ENCODE peak calls at places on chromosomes 6 and 20, in six cellular contexts. R is ACHN, G is AG08395, C is cardiac muscle cell, H is fibroblast of pulmonary artery, S is activated B cell treated with CpG ODN at 0.5 μM for 24 hours. M is an unnamed sample.

GRCh38 chr6:5671604-5672559 is 334.8 kb downstream of the NRN1 start:
- DNase-seq in R (no peak), G (peak; percentile 56), C (no peak), H (no peak), S (no peak), M (no peak)

GRCh38 chr6:2817778-2818443 is 23.8 kb downstream of the SERPINB1 start:
- DNase-seq in R (peak; percentile 15), G (peak; percentile 27), C (peak; percentile 54), H (peak; percentile 69), S (no peak), M (no peak)

GRCh38 chr6:36064770-36065396 is 37.3 kb downstream of the MAPK14 start:
- DNase-seq in R (no peak), G (no peak), C (no peak), H (no peak), S (no peak), M (no peak)

GRCh38 chr20:47667531-47668312 is 117.6 kb downstream of the SULF2 start:
- DNase-seq in R (no peak), G (no peak), C (no peak), H (no peak), S (no peak), M (no peak)

GRCh38 chr6:149233056-149233715 is 84.3 kb upstream of the TAB2 start:
- DNase-seq in R (peak; percentile 89), G (peak; percentile 78), C (peak; percentile 76), H (peak; percentile 86), S (no peak), M (peak; percentile 65)

GRCh38 chr6:135686784-135687301 is 164.7 kb upstream of the PDE7B start:
- DNase-seq in R (no peak), G (no peak), C (peak; percentile 59), H (peak; percentile 69), S (no peak), M (peak; percentile 12)

GRCh38 chr20:25178563-25179438 is 16.7 kb upstream of the ENTPD6 start:
- DNase-seq in R (peak; percentile 61), G (peak; percentile 70), C (peak; percentile 85), H (peak; percentile 90), S (no peak), M (peak; percentile 57)

GRCh38 chr6:112337209-112337638 is 9.9 kb upstream of the RFPL4B start:
- DNase-seq in R (peak; percentile 67), G (peak; percentile 83), C (peak; percentile 89), H (peak; percentile 89), S (no peak), M (peak; percentile 54)

GRCh38 chr6:70112686-70113570 is 190.0 kb downstream of the COL9A1 start:
- DNase-seq in R (no peak), G (no peak), C (peak; percentile 5), H (no peak), S (no peak), M (no peak)

GRCh38 chr6:167345960-167346359 is 21.1 kb downstream of the TTLL2 start:
- DNase-seq in R (no peak), G (no peak), C (no peak), H (no peak), S (no peak), M (no peak)

GRCh38 chr6:139531148-139531547 is 156.7 kb upstream of the CITED2 start:
- DNase-seq in R (no peak), G (no peak), C (no peak), H (no peak), S (no peak), M (no peak)

GRCh38 chr6:45970326-45970725 is 45.3 kb downstream of the CLIC5 start:
- DNase-seq in R (no peak), G (no peak), C (no peak), H (no peak), S (no peak), M (no peak)

GRCh38 chr6:25418463-25419052 is 139.4 kb downstream of the CARMIL1 start:
- DNase-seq in R (no peak), G (no peak), C (peak; percentile 15), H (no peak), S (no peak), M (no peak)

GRCh38 chr6:26401389-26401986 is 587 bp upstream of the BTN3A1 start:
- DNase-seq in R (no peak), G (no peak), C (no peak), H (no peak), S (no peak), M (no peak)

GRCh38 chr6:157145656-157146285 is 177.5 kb downstream of the TMEM242 start:
- DNase-seq in R (no peak), G (no peak), C (no peak), H (no peak), S (no peak), M (no peak)

GRCh38 chr20:21046413-21047070 is 59.6 kb downstream of the LINC00237 start:
- DNase-seq in R (no peak), G (no peak), C (no peak), H (no peak), S (no peak), M (no peak)

GRCh38 chr6:84150680-84151079 is 76.8 kb downstream of the CEP162 start:
- DNase-seq in R (no peak), G (peak; percentile 64), C (peak; percentile 42), H (peak; percentile 70), S (no peak), M (peak; percentile 73)

GRCh38 chr20:32028647-32029372 is 18.6 kb downstream of the CCM2L start:
- DNase-seq in R (no peak), G (no peak), C (peak; percentile 20), H (no peak), S (no peak), M (no peak)

GRCh38 chr6:81834141-81834621 is 81.7 kb upstream of the TENT5A start:
- DNase-seq in R (no peak), G (peak; percentile 81), C (peak; percentile 85), H (peak; percentile 86), S (no peak), M (peak; percentile 92)

GRCh38 chr6:160015778-160016684 is 47.1 kb downstream of the IGF2R start:
- DNase-seq in R (no peak), G (no peak), C (no peak), H (no peak), S (no peak), M (no peak)

GRCh38 chr6:52482903-52483670 is 62.9 kb downstream of the EFHC1 start:
- DNase-seq in R (no peak), G (no peak), C (no peak), H (no peak), S (no peak), M (no peak)

GRCh38 chr6:45054610-45055009 is 273.5 kb upstream of the RUNX2 start:
- DNase-seq in R (no peak), G (no peak), C (peak; percentile 61), H (peak; percentile 26), S (no peak), M (no peak)

GRCh38 chr6:32255212-32256153 is 31.6 kb upstream of the NOTCH4 start:
- DNase-seq in R (peak; percentile 91), G (peak; percentile 94), C (peak; percentile 97), H (peak; percentile 95), S (peak; percentile 54), M (peak; percentile 51)